ENCODE peak calls at places on chromosomes 12 and 14, in four cellular contexts. Q is uterus, T is AG04449, N is fibroblast of pulmonary artery. X is an unnamed sample.

GRCh38 chr14:37122919-37123639 is 49.3 kb downstream of the SLC25A21 start:
- DNase-seq in N (peak), T (no peak), Q (no peak), X (no peak)

GRCh38 chr12:3200032-3200617 is 122.9 kb downstream of the TSPAN9 start:
- DNase-seq in Q (peak), N (peak), T (no peak), X (peak)

GRCh38 chr14:21066882-21067502 is 3.1 kb upstream of the ARHGEF40 start:
- DNase-seq in T (no peak), Q (no peak), N (no peak), X (no peak)

GRCh38 chr12:3962661-3963483 is 89.7 kb upstream of the PARP11 start:
- DNase-seq in Q (no peak), N (no peak), T (no peak), X (no peak)

GRCh38 chr12:121934318-121934682 is 15.9 kb downstream of the CFAP251 start:
- DNase-seq in N (no peak), T (no peak), Q (no peak), X (no peak)

GRCh38 chr14:37594916-37595808 is at the start of the genes FOXA1 and TTC6:
- DNase-seq in N (no peak), T (no peak), Q (no peak), X (no peak)

GRCh38 chr14:49641697-49642129 is 6.7 kb upstream of the DNAAF2 start:
- DNase-seq in Q (no peak), N (no peak), T (no peak), X (no peak)

GRCh38 chr14:89384636-89385035 is 32.4 kb downstream of the FOXN3 start:
- DNase-seq in Q (no peak), N (no peak), T (no peak), X (no peak)

GRCh38 chr12:131202592-131203378 is 249.1 kb downstream of the ADGRD1 start:
- DNase-seq in N (no peak), Q (no peak), T (no peak), X (no peak)

GRCh38 chr12:106106129-106106566 is 32.6 kb downstream of the NUAK1 start:
- DNase-seq in N (peak), Q (no peak), T (no peak), X (no peak)

GRCh38 chr12:65943388-65944137 is 119.3 kb downstream of the HMGA2 start:
- DNase-seq in N (peak), Q (no peak), T (no peak), X (no peak)

GRCh38 chr14:62921466-62921865 is 123.8 kb downstream of the KCNH5 start:
- DNase-seq in Q (no peak), T (no peak), N (peak), X (no peak)

GRCh38 chr14:71214241-71214640 is 307.0 kb downstream of the PCNX1 start:
- DNase-seq in N (no peak), Q (no peak), T (no peak), X (no peak)

GRCh38 chr14:22471545-22472121 is 117.4 kb downstream of the DAD1 start:
- DNase-seq in Q (no peak), N (peak), T (no peak), X (no peak)

GRCh38 chr14:24673059-24673458 is 39.1 kb upstream of the GZMB start:
- DNase-seq in T (no peak), N (no peak), Q (no peak), X (no peak)

GRCh38 chr14:72711936-72712335 is 182.0 kb downstream of the DPF3 start:
- DNase-seq in T (no peak), Q (no peak), N (no peak), X (no peak)

GRCh38 chr12:73266206-73266605 is 994.0 kb downstream of the TRHDE start:
- DNase-seq in Q (no peak), T (no peak), N (no peak), X (no peak)

GRCh38 chr12:68358532-68359485 is 26.6 kb upstream of the MDM1 start:
- DNase-seq in N (peak), Q (peak), T (peak), X (peak)

GRCh38 chr12:28708918-28709371 is 440.1 kb upstream of the FAR2 start:
- DNase-seq in N (peak), T (peak), Q (no peak), X (peak)

GRCh38 chr14:30874999-30875787 is 834 bp downstream of the COCH start:
- DNase-seq in N (no peak), T (no peak), Q (no peak), X (no peak)

GRCh38 chr12:92890601-92891106 is 38.4 kb downstream of the EEA1 start:
- DNase-seq in N (no peak), T (no peak), Q (no peak), X (no peak)

GRCh38 chr12:112112423-112113132 is 4.0 kb upstream of the NAA25 start:
- DNase-seq in N (no peak), Q (no peak), T (no peak), X (peak)

GRCh38 chr14:83473416-83473815 is 1939.8 kb upstream of the SEL1L start:
- DNase-seq in N (peak), Q (no peak), T (no peak), X (no peak)

GRCh38 chr12:93081810-93082165 is 152.7 kb upstream of the EEA1 start:
- DNase-seq in T (no peak), Q (no peak), N (no peak), X (no peak)

GRCh38 chr12:46401703-46402102 is 29.1 kb upstream of the SLC38A2 start:
- DNase-seq in N (peak), Q (peak), T (no peak), X (no peak)

GRCh38 chr12:72792889-72793288 is 520.7 kb downstream of the TRHDE start:
- DNase-seq in Q (no peak), T (no peak), N (no peak), X (no peak)

GRCh38 chr12:1593232-1594044 is 943 bp downstream of the FBXL14 start:
- DNase-seq in T (no peak), Q (peak), N (peak), X (no peak)

GRCh38 chr12:123617580-123617979 is 15.7 kb downstream of the DDX55 start:
- DNase-seq in N (no peak), T (no peak), Q (no peak), X (no peak)

GRCh38 chr12:69816082-69816481 is 8.9 kb upstream of the MYRFL start:
- DNase-seq in T (no peak), Q (no peak), N (no peak), X (no peak)

GRCh38 chr14:99707921-99708320 is 23.8 kb downstream of the CYP46A1 start:
- DNase-seq in T (no peak), Q (no peak), N (no peak), X (no peak)

GRCh38 chr12:126171936-126172559 is 1106.8 kb downstream of the AACS start:
- DNase-seq in N (peak), T (no peak), Q (no peak), X (no peak)

GRCh38 chr14:73058923-73059311 is 583 bp downstream of the RBM25 start:
- DNase-seq in N (no peak), T (no peak), Q (no peak), X (peak)

GRCh38 chr12:96416033-96416790 is 16.0 kb upstream of the CDK17 start:
- DNase-seq in N (peak), Q (no peak), T (peak), X (no peak)

GRCh38 chr14:95611293-95611880 is 74.8 kb upstream of the TCL1B start:
- DNase-seq in Q (no peak), T (no peak), N (no peak), X (no peak)

GRCh38 chr12:128537668-128538067 is 270.7 kb downstream of the TMEM132C start:
- DNase-seq in T (no peak), N (no peak), Q (no peak), X (no peak)

GRCh38 chr12:128531153-128531552 is 264.2 kb downstream of the TMEM132C start:
- DNase-seq in Q (no peak), T (no peak), N (no peak), X (no peak)

DNA sequence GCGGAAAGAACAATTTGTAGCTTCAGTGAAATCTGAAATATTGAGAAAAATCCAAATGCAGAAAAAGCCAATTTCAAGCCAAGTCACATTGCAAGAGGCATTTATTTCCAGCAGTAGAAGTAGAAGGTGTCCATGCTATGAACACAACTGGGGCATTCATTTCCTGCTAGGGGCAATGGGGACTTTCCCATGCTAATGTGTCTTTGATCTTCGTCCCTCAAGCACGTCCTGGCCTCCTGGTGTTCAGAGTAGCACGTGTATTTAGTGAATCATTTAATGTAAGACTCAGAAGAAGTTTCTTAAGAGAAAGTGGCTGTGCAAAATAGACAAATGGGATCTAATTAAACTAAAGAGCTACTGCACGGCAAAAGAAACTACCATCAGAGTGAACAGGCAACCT is 267.9 kb downstream of the TMEM132C start:
- DNase-seq in T (no peak), Q (no peak), N (no peak), X (no peak)
- TF ChIP-seq CTCF in T (no peak), Q (no peak), N (no peak), X (no peak)

DNA sequence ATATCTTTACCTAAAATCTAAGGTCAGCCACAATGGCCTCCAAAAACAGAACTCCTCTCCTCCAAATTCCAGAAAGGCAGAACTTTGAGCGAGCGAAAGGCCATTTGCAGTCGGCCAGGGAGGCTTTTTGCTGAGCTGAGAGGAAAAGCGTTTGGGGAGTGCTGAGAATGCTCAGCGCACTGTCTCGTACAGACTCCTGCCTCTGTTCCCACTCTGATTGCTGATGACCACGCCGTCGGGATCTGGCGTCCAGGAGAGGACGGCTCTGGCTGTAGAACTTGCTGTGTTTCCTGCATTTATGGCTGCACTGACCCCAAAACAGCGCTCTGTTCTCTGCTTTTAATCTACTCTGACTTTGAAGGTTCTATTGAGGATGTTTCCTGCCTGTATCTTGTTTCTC is 82.5 kb upstream of the WSCD2 start:
- DNase-seq in N (no peak), T (no peak), Q (peak), X (no peak)
- H3K4me3 ChIP-seq in N (no peak), T (no peak), Q (peak), X (no peak)

GRCh38 chr14:69107407-69108003 is 45.4 kb downstream of the DCAF5 start:
- DNase-seq in T (no peak), N (peak), Q (peak), X (no peak)
- TF ChIP-seq CTCF in T (peak), N (peak), Q (peak), X (peak)

GRCh38 chr12:85559127-85559526 is 277.1 kb downstream of the RASSF9 start:
- DNase-seq in Q (no peak), N (no peak), T (no peak), X (no peak)

GRCh38 chr12:85558684-85559083 is 277.5 kb downstream of the RASSF9 start:
- DNase-seq in N (no peak), Q (no peak), T (no peak), X (no peak)

GRCh38 chr12:85557850-85558249 is 277.8 kb downstream of the ALX1 start:
- DNase-seq in N (no peak), T (no peak), Q (no peak), X (no peak)

GRCh38 chr12:85562765-85563164 is 273.4 kb downstream of the RASSF9 start:
- DNase-seq in N (no peak), T (no peak), Q (no peak), X (no peak)

DNA sequence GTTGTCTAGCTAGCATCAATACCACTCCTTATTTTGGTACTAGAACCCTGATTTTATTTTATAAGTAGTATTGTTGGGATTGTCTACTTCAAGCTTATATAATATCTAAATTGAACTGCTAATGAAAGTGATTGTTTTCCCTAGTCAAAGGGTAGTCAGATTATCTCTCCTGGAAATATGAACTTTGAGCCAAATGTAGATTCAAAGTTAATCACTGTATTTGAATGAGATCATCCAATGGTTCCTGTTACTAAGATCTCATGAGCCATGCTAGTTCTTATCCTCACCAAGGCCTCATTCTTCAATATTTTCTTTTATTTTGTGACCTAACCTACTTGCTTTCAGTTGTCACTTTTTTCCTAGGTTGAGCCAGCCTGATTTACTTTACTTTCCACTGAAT is 276.7 kb downstream of the RASSF9 start:
- DNase-seq in N (no peak), Q (no peak), T (no peak), X (no peak)
- H3K4me3 ChIP-seq in N (no peak), Q (no peak), T (no peak), X (no peak)

GRCh38 chr12:102950107-102950949 is 7.1 kb upstream of the ASCL1 start:
- DNase-seq in N (no peak), Q (no peak), T (no peak), X (no peak)
- TF ChIP-seq CTCF in N (no peak), Q (no peak), T (no peak), X (peak)

DNA sequence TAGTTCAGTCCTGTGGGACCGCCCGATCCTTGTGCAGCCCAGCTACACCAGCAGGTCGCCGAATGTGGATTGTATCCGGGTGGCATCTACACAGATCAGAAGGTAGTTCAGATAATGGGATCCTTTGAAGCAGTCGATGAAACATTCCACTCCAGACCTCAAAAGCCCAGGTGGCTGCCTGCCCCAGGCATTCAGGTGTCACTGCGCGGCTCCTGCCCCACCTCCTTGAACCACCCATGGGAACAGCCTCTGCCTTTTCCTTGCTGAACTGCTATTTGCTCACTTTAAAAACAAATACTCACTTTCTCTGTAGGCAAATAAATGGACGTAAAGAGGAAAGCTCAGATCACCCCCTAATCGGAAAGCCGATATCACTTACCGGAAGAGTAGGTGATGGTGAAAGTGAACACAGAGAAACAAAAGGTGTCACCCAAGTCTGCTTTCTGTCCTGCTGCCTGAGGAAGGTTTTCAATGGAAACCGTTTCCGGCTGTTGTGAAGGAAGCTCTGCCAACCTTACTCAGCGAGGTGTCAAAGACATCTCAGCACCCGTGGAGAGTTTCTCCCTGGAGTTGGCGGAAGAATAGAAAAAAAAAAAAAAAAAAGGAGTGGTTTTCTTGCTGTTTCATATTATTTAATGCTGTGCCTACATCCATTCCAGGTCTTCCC is 100.4 kb upstream of the NCOR2 start:
- DNase-seq in N (peak), Q (no peak), T (no peak), X (no peak)
- H3K4me3 ChIP-seq in N (no peak), Q (no peak), T (no peak), X (no peak)